ENCODE peak calls at places on chromosome 13, in nine cellular contexts. W is foreskin fibroblast, S is GM06990, P is cardiac fibroblast, R is skeletal muscle cell, D is mesenchymal stem cell, K is tibial nerve, U is heart right ventricle, J is tibial artery. M is an unnamed sample.

GRCh38 chr13:101520672-101521071 is 68.2 kb downstream of the ITGBL1 start:
- DNase-seq in W (peak; percentile 91), S (no peak), P (peak; percentile 38), R (peak; percentile 78), D (peak; percentile 61), K (no peak), U (no peak), J (no peak), M (peak; percentile 13)

GRCh38 chr13:112813552-112813951 is 123.7 kb downstream of the ATP11A start:
- DNase-seq in W (no peak), S (no peak), P (no peak), R (no peak), D (no peak), K (no peak), U (no peak), J (no peak), M (no peak)

GRCh38 chr13:103516009-103516795 is 450.0 kb upstream of the SLC10A2 start:
- DNase-seq in W (no peak), S (no peak), P (no peak), R (no peak), D (no peak), K (no peak), U (no peak), J (no peak), M (no peak)

GRCh38 chr13:41017153-41017552 is 2.0 kb downstream of the ELF1 start:
- DNase-seq in W (no peak), S (no peak), P (no peak), R (no peak), D (peak; percentile 34), K (no peak), U (no peak), J (peak; percentile 34), M (peak; percentile 73)

GRCh38 chr13:99605417-99606321 is 104.4 kb downstream of the TM9SF2 start:
- DNase-seq in W (no peak), S (peak; percentile 50), P (peak; percentile 43), R (peak; percentile 7), D (no peak), K (peak; percentile 10), U (peak; percentile 43), J (peak; percentile 40), M (peak; percentile 64)

GRCh38 chr13:98108330-98108729 is 34.6 kb upstream of the FARP1 start:
- DNase-seq in W (no peak), S (no peak), P (peak; percentile 35), R (no peak), D (no peak), K (no peak), U (no peak), J (no peak), M (no peak)

GRCh38 chr13:110575322-110576069 is 14.0 kb upstream of the RAB20 start:
- DNase-seq in W (peak; percentile 48), S (peak; percentile 72), P (peak; percentile 31), R (no peak), D (peak; percentile 30), K (peak; percentile 33), U (peak; percentile 23), J (no peak), M (peak; percentile 75)

GRCh38 chr13:42740753-42741152 is 40.6 kb upstream of the FAM216B start:
- DNase-seq in W (no peak), S (no peak), P (peak; percentile 45), R (no peak), D (no peak), K (peak; percentile 59), U (peak; percentile 36), J (peak; percentile 66), M (no peak)

GRCh38 chr13:44259045-44260042 is 114.3 kb upstream of the SERP2 start:
- DNase-seq in W (no peak), S (peak; percentile 74), P (peak; percentile 65), R (no peak), D (peak; percentile 91), K (peak; percentile 50), U (no peak), J (peak; percentile 66), M (peak; percentile 89)

GRCh38 chr13:88979465-88980180 is 1308.5 kb downstream of the SLITRK5 start:
- DNase-seq in W (no peak), S (no peak), P (peak; percentile 29), R (peak; percentile 75), D (peak; percentile 1), K (no peak), U (no peak), J (no peak), M (peak; percentile 27)

GRCh38 chr13:79935121-79935520 is 405.8 kb downstream of the SPRY2 start:
- DNase-seq in W (no peak), S (no peak), P (no peak), R (no peak), D (no peak), K (no peak), U (no peak), J (no peak), M (no peak)

GRCh38 chr13:79936368-79937136 is 404.4 kb downstream of the SPRY2 start:
- DNase-seq in W (peak; percentile 99), S (no peak), P (peak; percentile 99), R (peak; percentile 99), D (peak; percentile 99), K (peak; percentile 25), U (no peak), J (peak; percentile 28), M (peak; percentile 2)

GRCh38 chr13:79933389-79933788 is 407.5 kb downstream of the SPRY2 start:
- DNase-seq in W (no peak), S (no peak), P (no peak), R (no peak), D (no peak), K (no peak), U (no peak), J (no peak), M (no peak)

GRCh38 chr13:79937311-79938243 is 403.3 kb downstream of the SPRY2 start:
- DNase-seq in W (no peak), S (no peak), P (no peak), R (no peak), D (no peak), K (no peak), U (no peak), J (no peak), M (no peak)

GRCh38 chr13:79932556-79932955 is 408.4 kb downstream of the SPRY2 start:
- DNase-seq in W (no peak), S (no peak), P (no peak), R (no peak), D (no peak), K (no peak), U (no peak), J (no peak), M (no peak)
- H3K4me3 ChIP-seq in W (no peak overlapping the region), S (no peak overlapping the region), P (no peak overlapping the region), R (no peak overlapping the region), D (no peak overlapping the region), K (no peak overlapping the region), U (no peak overlapping the region), J (no peak overlapping the region), M (no peak overlapping the region)

DNA sequence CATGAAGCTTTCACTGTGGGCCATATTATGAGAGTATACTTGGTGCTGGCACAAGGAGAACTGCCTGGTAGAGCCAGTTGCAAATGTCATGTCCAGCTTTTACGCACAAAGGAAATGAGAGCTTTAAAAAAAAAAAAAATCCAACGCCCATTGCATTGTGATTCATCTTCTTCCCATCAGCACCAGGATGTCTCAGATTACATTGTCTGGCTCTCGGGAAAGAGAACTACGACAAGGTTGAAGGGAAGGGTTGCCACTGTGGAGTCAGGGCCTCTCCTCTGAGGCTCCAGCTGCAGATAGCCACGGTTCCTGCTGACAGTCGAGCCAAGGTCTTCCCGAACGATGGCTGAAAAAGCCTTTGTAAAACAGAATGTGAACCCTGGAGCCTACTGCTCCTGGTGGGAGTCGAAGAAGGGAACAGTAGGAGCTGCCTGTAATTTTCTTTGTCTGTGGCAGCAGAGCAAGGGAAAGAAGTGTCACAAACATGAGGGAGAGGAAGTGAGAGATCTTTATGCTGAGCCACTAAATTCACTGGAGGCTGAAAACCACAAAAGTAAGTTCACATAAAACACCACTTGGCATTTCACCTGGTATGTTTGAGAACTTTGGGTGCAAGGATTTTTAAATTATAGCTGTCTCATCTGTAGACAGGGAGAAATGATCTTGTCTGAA is 704.7 kb downstream of the DIAPH3 start:
- DNase-seq in W (peak; percentile 35), S (no peak), P (peak; percentile 87), R (peak; percentile 61), D (peak; percentile 18), K (no peak), U (peak; percentile 19), J (no peak), M (no peak)
- H3K4me3 ChIP-seq in W (no peak overlapping the region), S (no peak overlapping the region), P (no peak overlapping the region), R (no peak overlapping the region), D (no peak overlapping the region), K (no peak overlapping the region), U (no peak overlapping the region), J (no peak overlapping the region), M (no peak overlapping the region)

GRCh38 chr13:77309254-77309653 is 17.6 kb downstream of the MYCBP2 start:
- DNase-seq in W (no peak), S (no peak), P (no peak), R (no peak), D (no peak), K (no peak), U (no peak), J (no peak), M (no peak)

GRCh38 chr13:77310579-77311279 is 16.2 kb downstream of the MYCBP2 start:
- DNase-seq in W (no peak), S (no peak), P (peak; percentile 36), R (no peak), D (no peak), K (no peak), U (no peak), J (no peak), M (no peak)

GRCh38 chr13:77310161-77310560 is 16.7 kb downstream of the MYCBP2 start:
- DNase-seq in W (no peak), S (no peak), P (no peak), R (no peak), D (no peak), K (no peak), U (no peak), J (no peak), M (no peak)

GRCh38 chr13:77305276-77305675 is 21.6 kb downstream of the MYCBP2 start:
- DNase-seq in W (no peak), S (no peak), P (peak; percentile 45), R (no peak), D (no peak), K (no peak), U (no peak), J (no peak), M (no peak)

DNA sequence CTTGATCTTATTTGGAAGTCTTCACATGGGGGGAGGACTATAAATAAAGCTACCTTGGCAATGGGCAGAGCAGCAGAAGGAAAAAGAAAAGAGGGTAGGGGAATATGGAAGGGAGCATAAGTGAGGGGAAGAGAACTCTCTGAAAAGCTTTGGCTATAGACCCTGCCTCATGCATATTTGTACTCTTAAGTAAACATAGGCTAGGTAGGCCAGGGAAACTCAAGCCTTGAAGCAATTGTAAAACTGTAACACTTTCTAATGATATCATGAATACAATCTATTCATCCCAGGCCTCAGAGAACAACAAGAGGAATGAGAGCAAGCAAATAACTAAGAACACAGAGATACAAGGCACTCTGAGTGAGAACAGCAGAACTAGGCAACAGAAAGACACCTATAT is 20.4 kb downstream of the MYCBP2 start:
- DNase-seq in W (no peak), S (no peak), P (no peak), R (no peak), D (no peak), K (no peak), U (no peak), J (no peak), M (no peak)
- H3K4me3 ChIP-seq in W (no peak overlapping the region), S (no peak overlapping the region), P (no peak overlapping the region), R (no peak overlapping the region), D (no peak overlapping the region), K (no peak overlapping the region), U (no peak overlapping the region), J (no peak overlapping the region), M (no peak overlapping the region)

GRCh38 chr13:94435604-94436226 is 43.8 kb downstream of the DCT start:
- DNase-seq in W (peak; percentile 16), S (no peak), P (peak; percentile 72), R (peak; percentile 15), D (peak; percentile 59), K (no peak), U (no peak), J (no peak), M (peak; percentile 49)
- H3K4me3 ChIP-seq in W (no peak overlapping the region), S (no peak overlapping the region), P (no peak overlapping the region), R (no peak overlapping the region), D (no peak overlapping the region), K (no peak overlapping the region), U (no peak overlapping the region), J (no peak overlapping the region), M (no peak overlapping the region)